ENCODE peak calls at places on chromosomes 3 and 15, in seven cellular contexts. One of them, this sample, is unnamed. For H3K79me1, the result is how much of the 10 kb centered on the place peaks cover.

GRCh38 chr3:120753831-120754230 is 11.3 kb downstream of the GTF2E1 start:
- DNase-seq in H9: no peak
- DNase-seq in trophoblast cell: no peak
- DNase-seq in H1: no peak
- DNase-seq in IMR-90: peak
- DNase-seq in mesenchymal stem cell: no peak
- DNase-seq in mesendoderm: no peak
- DNase-seq in this sample: no peak

GRCh38 chr3:48631516-48632448 is 3.5 kb downstream of the SLC26A6 start:
- DNase-seq in mesendoderm: no peak
- DNase-seq in mesenchymal stem cell: no peak
- DNase-seq in H1: no peak
- DNase-seq in IMR-90: no peak
- DNase-seq in trophoblast cell: no peak
- DNase-seq in H9: no peak
- DNase-seq in this sample: no peak

GRCh38 chr15:95684693-95685115 is 645.8 kb upstream of the NR2F2 start:
- DNase-seq in H9: no peak
- DNase-seq in mesendoderm: peak
- DNase-seq in trophoblast cell: peak
- DNase-seq in H1: no peak
- DNase-seq in mesenchymal stem cell: peak
- DNase-seq in IMR-90: peak
- DNase-seq in this sample: no peak

GRCh38 chr3:117306299-117306698 is 596.7 kb downstream of the TUSC7 start:
- DNase-seq in IMR-90: no peak
- DNase-seq in mesendoderm: no peak
- DNase-seq in mesenchymal stem cell: no peak
- DNase-seq in trophoblast cell: no peak
- DNase-seq in H1: no peak
- DNase-seq in H9: no peak
- DNase-seq in this sample: no peak

GRCh38 chr3:12423918-12424634 is 60.2 kb upstream of the TSEN2 start:
- DNase-seq in IMR-90: peak
- DNase-seq in H1: no peak
- DNase-seq in trophoblast cell: no peak
- DNase-seq in mesenchymal stem cell: peak
- DNase-seq in H9: no peak
- DNase-seq in mesendoderm: peak
- DNase-seq in this sample: no peak

GRCh38 chr15:88605507-88606436 is 15.4 kb upstream of the AEN start:
- DNase-seq in IMR-90: peak
- DNase-seq in H1: no peak
- DNase-seq in trophoblast cell: no peak
- DNase-seq in mesendoderm: peak
- DNase-seq in H9: peak
- DNase-seq in mesenchymal stem cell: peak
- DNase-seq in this sample: peak

GRCh38 chr3:128991355-128991895 is 2.5 kb downstream of the CFAP92 start:
- DNase-seq in trophoblast cell: no peak
- DNase-seq in mesenchymal stem cell: no peak
- DNase-seq in H9: no peak
- DNase-seq in IMR-90: no peak
- DNase-seq in H1: no peak
- DNase-seq in mesendoderm: no peak
- DNase-seq in this sample: no peak

GRCh38 chr3:15616053-15616452 is 14.5 kb downstream of the BTD start:
- DNase-seq in mesendoderm: no peak
- DNase-seq in H9: no peak
- DNase-seq in IMR-90: peak
- DNase-seq in H1: no peak
- DNase-seq in mesenchymal stem cell: peak
- DNase-seq in trophoblast cell: no peak
- DNase-seq in this sample: no peak

GRCh38 chr3:171306631-171307030 is 153.6 kb downstream of the TNIK start:
- DNase-seq in H1: no peak
- DNase-seq in mesenchymal stem cell: peak
- DNase-seq in H9: no peak
- DNase-seq in trophoblast cell: no peak
- DNase-seq in IMR-90: peak
- DNase-seq in mesendoderm: no peak
- DNase-seq in this sample: no peak

GRCh38 chr3:69948246-69948862 is 51.2 kb upstream of the SAMMSON start:
- DNase-seq in mesendoderm: peak
- DNase-seq in mesenchymal stem cell: peak
- DNase-seq in H1: no peak
- DNase-seq in IMR-90: peak
- DNase-seq in trophoblast cell: no peak
- DNase-seq in H9: no peak
- DNase-seq in this sample: peak

GRCh38 chr3:129358177-129359101 is 70.0 kb downstream of the EFCAB12 start:
- DNase-seq in H1: no peak
- DNase-seq in trophoblast cell: no peak
- DNase-seq in mesendoderm: no peak
- DNase-seq in mesenchymal stem cell: no peak
- DNase-seq in IMR-90: no peak
- DNase-seq in H9: no peak
- DNase-seq in this sample: no peak

GRCh38 chr3:122247825-122248185 is 64.3 kb downstream of the CASR start:
- DNase-seq in H9: no peak
- DNase-seq in mesendoderm: no peak
- DNase-seq in mesenchymal stem cell: no peak
- DNase-seq in IMR-90: peak
- DNase-seq in trophoblast cell: no peak
- DNase-seq in H1: no peak
- DNase-seq in this sample: no peak

GRCh38 chr15:39188930-39189329 is 391.9 kb upstream of the THBS1 start:
- DNase-seq in mesenchymal stem cell: peak
- DNase-seq in H1: no peak
- DNase-seq in H9: no peak
- DNase-seq in IMR-90: peak
- DNase-seq in trophoblast cell: peak
- DNase-seq in mesendoderm: peak
- DNase-seq in this sample: no peak

GRCh38 chr3:151816091-151816604 is 2.2 kb downstream of the AADAC start:
- DNase-seq in trophoblast cell: no peak
- DNase-seq in IMR-90: peak
- DNase-seq in H1: no peak
- DNase-seq in mesendoderm: peak
- DNase-seq in mesenchymal stem cell: peak
- DNase-seq in H9: no peak
- DNase-seq in this sample: no peak

GRCh38 chr3:58672451-58672850 is 5.9 kb upstream of the FAM3D start:
- DNase-seq in mesenchymal stem cell: no peak
- DNase-seq in H1: no peak
- DNase-seq in mesendoderm: no peak
- DNase-seq in trophoblast cell: no peak
- DNase-seq in H9: no peak
- DNase-seq in IMR-90: no peak
- DNase-seq in this sample: no peak

GRCh38 chr3:35263477-35263876 is 375.8 kb upstream of the ARPP21 start:
- DNase-seq in mesendoderm: no peak
- DNase-seq in IMR-90: no peak
- DNase-seq in H9: no peak
- DNase-seq in trophoblast cell: no peak
- DNase-seq in mesenchymal stem cell: no peak
- DNase-seq in H1: no peak
- DNase-seq in this sample: no peak

GRCh38 chr3:113571360-113571759 is 39.0 kb downstream of the SIDT1 start:
- DNase-seq in H9: no peak
- DNase-seq in mesenchymal stem cell: no peak
- DNase-seq in H1: no peak
- DNase-seq in mesendoderm: no peak
- DNase-seq in trophoblast cell: no peak
- DNase-seq in IMR-90: no peak
- DNase-seq in this sample: no peak

GRCh38 chr15:59522988-59523461 is 85.0 kb downstream of the FAM81A start:
- DNase-seq in trophoblast cell: no peak
- DNase-seq in mesendoderm: peak
- DNase-seq in H9: no peak
- DNase-seq in IMR-90: no peak
- DNase-seq in H1: no peak
- DNase-seq in mesenchymal stem cell: no peak
- DNase-seq in this sample: no peak

GRCh38 chr3:128973988-128974564 is 19.8 kb downstream of the CFAP92 start:
- DNase-seq in H9: no peak
- DNase-seq in IMR-90: no peak
- DNase-seq in trophoblast cell: no peak
- DNase-seq in H1: no peak
- DNase-seq in mesendoderm: no peak
- DNase-seq in mesenchymal stem cell: no peak
- DNase-seq in this sample: no peak

DNA sequence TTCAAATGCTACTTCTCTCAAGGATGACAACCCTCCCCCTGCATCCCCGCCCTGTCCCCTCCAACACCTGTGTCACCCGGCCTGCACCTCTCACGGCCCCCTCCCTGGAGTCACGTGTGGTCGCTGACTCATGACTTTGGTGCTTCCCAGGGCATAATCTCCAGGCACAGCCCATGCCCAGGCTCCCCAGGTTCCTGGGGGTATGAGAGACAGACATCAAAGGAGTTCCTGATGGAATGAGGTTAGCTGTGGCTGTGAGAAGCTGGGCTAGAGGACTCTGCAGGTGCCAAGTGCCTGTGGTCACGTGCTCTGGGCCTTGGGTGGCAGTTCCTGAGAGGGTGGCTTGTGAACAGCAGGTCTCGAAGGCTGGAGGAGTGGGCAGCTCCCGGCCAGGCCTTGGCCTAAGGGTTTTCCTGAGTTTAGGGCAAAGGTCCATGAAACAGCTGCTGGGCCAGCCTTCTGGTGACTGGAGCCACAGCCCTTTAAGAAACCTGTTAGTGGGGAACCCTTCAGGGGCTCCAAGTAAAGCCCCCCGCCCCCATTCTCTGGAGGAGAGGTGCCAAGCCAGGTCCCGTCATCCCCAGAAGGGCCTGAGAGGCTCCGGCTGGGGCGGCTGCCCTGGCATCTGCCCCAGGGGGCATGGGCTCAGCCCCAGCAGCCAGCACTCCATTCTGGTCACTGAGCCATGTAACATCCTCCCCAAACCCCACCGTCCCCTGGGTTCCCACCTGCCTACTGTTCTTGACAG is 230.0 kb downstream of the XXYLT1 start:
- DNase-seq in trophoblast cell: no peak
- DNase-seq in H1: no peak
- DNase-seq in mesendoderm: peak
- DNase-seq in IMR-90: no peak
- DNase-seq in H9: peak
- DNase-seq in mesenchymal stem cell: no peak
- DNase-seq in this sample: no peak
- H3K79me1 ChIP-seq in trophoblast cell: under half
- H3K79me1 ChIP-seq in H1: under half
- H3K79me1 ChIP-seq in mesendoderm: under half
- H3K79me1 ChIP-seq in IMR-90: under half
- H3K79me1 ChIP-seq in H9: under half
- H3K79me1 ChIP-seq in mesenchymal stem cell: under half
- H3K79me1 ChIP-seq in this sample: under half

GRCh38 chr3:183734750-183735284 is 37.2 kb downstream of the YEATS2 start:
- DNase-seq in H9: no peak
- DNase-seq in trophoblast cell: no peak
- DNase-seq in H1: no peak
- DNase-seq in mesenchymal stem cell: no peak
- DNase-seq in IMR-90: no peak
- DNase-seq in mesendoderm: no peak
- DNase-seq in this sample: no peak
- H3K79me1 ChIP-seq in H9: under half
- H3K79me1 ChIP-seq in trophoblast cell: under half
- H3K79me1 ChIP-seq in H1: under half
- H3K79me1 ChIP-seq in mesenchymal stem cell: under half
- H3K79me1 ChIP-seq in IMR-90: under half
- H3K79me1 ChIP-seq in mesendoderm: under half
- H3K79me1 ChIP-seq in this sample: under half

GRCh38 chr15:64515196-64515595 is 54.8 kb downstream of the ZNF609 start:
- DNase-seq in mesendoderm: no peak
- DNase-seq in H9: no peak
- DNase-seq in H1: no peak
- DNase-seq in IMR-90: no peak
- DNase-seq in trophoblast cell: peak
- DNase-seq in mesenchymal stem cell: no peak
- DNase-seq in this sample: no peak
- H3K79me1 ChIP-seq in mesendoderm: under half
- H3K79me1 ChIP-seq in H9: under half
- H3K79me1 ChIP-seq in H1: under half
- H3K79me1 ChIP-seq in IMR-90: under half
- H3K79me1 ChIP-seq in trophoblast cell: under half
- H3K79me1 ChIP-seq in mesenchymal stem cell: under half
- H3K79me1 ChIP-seq in this sample: under half

GRCh38 chr3:191568206-191568605 is 107.2 kb downstream of the PYDC2 start:
- DNase-seq in mesenchymal stem cell: no peak
- DNase-seq in H1: no peak
- DNase-seq in trophoblast cell: no peak
- DNase-seq in mesendoderm: peak
- DNase-seq in H9: no peak
- DNase-seq in IMR-90: no peak
- DNase-seq in this sample: no peak
- H3K79me1 ChIP-seq in mesenchymal stem cell: under half
- H3K79me1 ChIP-seq in H1: under half
- H3K79me1 ChIP-seq in trophoblast cell: under half
- H3K79me1 ChIP-seq in mesendoderm: under half
- H3K79me1 ChIP-seq in H9: under half
- H3K79me1 ChIP-seq in IMR-90: under half
- H3K79me1 ChIP-seq in this sample: under half